ENCODE peak calls at places on chromosome 5, in four cellular contexts. One of them, this sample, is unnamed.
A peak's percentile ranks its signal among the peaks of the same experiment; 100 is the strongest.

GRCh38 chr5:3346111-3346820 is 249.4 kb upstream of the IRX1 start:
- DNase-seq in Peyer's patch: no peak
- DNase-seq in tibial artery: peak; percentile 28
- DNase-seq in amniotic stem cell: no peak
- DNase-seq in this sample: peak; percentile 20

GRCh38 chr5:6660704-6661103 is 27.5 kb downstream of the SRD5A1 start:
- DNase-seq in Peyer's patch: no peak
- DNase-seq in tibial artery: no peak
- DNase-seq in amniotic stem cell: no peak
- DNase-seq in this sample: no peak

GRCh38 chr5:35038891-35039290 is 8.9 kb downstream of the AGXT2 start:
- DNase-seq in Peyer's patch: no peak
- DNase-seq in tibial artery: no peak
- DNase-seq in amniotic stem cell: no peak
- DNase-seq in this sample: no peak

GRCh38 chr5:101976933-101977332 is 319.2 kb downstream of the SLCO4C1 start:
- DNase-seq in Peyer's patch: no peak
- DNase-seq in tibial artery: no peak
- DNase-seq in amniotic stem cell: no peak
- DNase-seq in this sample: no peak

GRCh38 chr5:121199238-121199999 is 652.3 kb upstream of the FTMT start:
- DNase-seq in Peyer's patch: no peak
- DNase-seq in tibial artery: no peak
- DNase-seq in amniotic stem cell: no peak
- DNase-seq in this sample: no peak

GRCh38 chr5:5424736-5425135 is 2.3 kb downstream of the ICE1 start:
- DNase-seq in Peyer's patch: no peak
- DNase-seq in tibial artery: no peak
- DNase-seq in amniotic stem cell: no peak
- DNase-seq in this sample: no peak

GRCh38 chr5:482506-482905 is 39.5 kb downstream of the EXOC3 start:
- DNase-seq in Peyer's patch: no peak
- DNase-seq in tibial artery: no peak
- DNase-seq in amniotic stem cell: no peak
- DNase-seq in this sample: no peak

GRCh38 chr5:138549414-138549813 is 6.4 kb upstream of the ETF1 start:
- DNase-seq in Peyer's patch: no peak
- DNase-seq in tibial artery: no peak
- DNase-seq in amniotic stem cell: no peak
- DNase-seq in this sample: no peak

GRCh38 chr5:156155638-156156037 is 171.3 kb upstream of the SGCD start:
- DNase-seq in Peyer's patch: no peak
- DNase-seq in tibial artery: no peak
- DNase-seq in amniotic stem cell: no peak
- DNase-seq in this sample: no peak

GRCh38 chr5:153625826-153626354 is 135.4 kb downstream of the GRIA1 start:
- DNase-seq in Peyer's patch: no peak
- DNase-seq in tibial artery: no peak
- DNase-seq in amniotic stem cell: no peak
- DNase-seq in this sample: no peak

GRCh38 chr5:171312129-171312819 is 3.2 kb downstream of the TLX3 start:
- DNase-seq in Peyer's patch: no peak
- DNase-seq in tibial artery: peak; percentile 64
- DNase-seq in amniotic stem cell: no peak
- DNase-seq in this sample: no peak

This sample was measured in psoas muscle.